ENCODE peak calls at places on chromosome 2, in six cellular contexts. G, M, V, S, B and L are unnamed samples.

GRCh38 chr2:71747573-71747972 is 294.2 kb downstream of the DYSF start:
- DNase-seq in B (no peak), V (no peak), M (peak), G (no peak), S (no peak), L (peak)

GRCh38 chr2:241701155-241701404 is 759 bp upstream of the ING5 start:
- DNase-seq in B (no peak), G (no peak), V (no peak), S (no peak), M (no peak), L (no peak)

GRCh38 chr2:142937347-142937746 is 59.9 kb downstream of the KYNU start:
- DNase-seq in B (no peak), G (no peak), S (no peak), V (no peak), M (no peak), L (no peak)

GRCh38 chr2:2699117-2699497 is 368.0 kb upstream of the MYT1L start:
- DNase-seq in V (no peak), B (no peak), S (no peak), G (peak), M (no peak), L (no peak)

GRCh38 chr2:206800501-206801416 is 35.4 kb downstream of the FASTKD2 start:
- DNase-seq in V (peak), S (no peak), M (peak), B (peak), G (peak), L (peak)

GRCh38 chr2:236200378-236200777 is 32.2 kb upstream of the GBX2 start:
- DNase-seq in B (no peak), S (no peak), G (no peak), M (no peak), V (no peak), L (no peak)

GRCh38 chr2:145041706-145042105 is 521.8 kb upstream of the ZEB2 start:
- DNase-seq in G (no peak), B (no peak), S (no peak), V (no peak), M (peak), L (no peak)

GRCh38 chr2:142061733-142062132 is 69.1 kb downstream of the LRP1B start:
- DNase-seq in B (no peak), V (no peak), S (no peak), M (no peak), G (no peak), L (no peak)

GRCh38 chr2:234559609-234560008 is 62.7 kb upstream of the ARL4C start:
- DNase-seq in V (no peak), G (no peak), M (peak), S (no peak), B (no peak), L (no peak)

GRCh38 chr2:112957511-112957910 is 20.3 kb upstream of the IL36G start:
- DNase-seq in B (no peak), G (no peak), S (no peak), V (no peak), M (peak), L (no peak)

GRCh38 chr2:238476258-238476657 is 49.5 kb downstream of the ASB1 start:
- DNase-seq in M (no peak), G (no peak), V (no peak), B (no peak), S (no peak), L (no peak)

GRCh38 chr2:1341409-1342120 is 71.7 kb upstream of the TPO start:
- DNase-seq in B (no peak), S (no peak), M (no peak), G (peak), V (no peak), L (no peak)

GRCh38 chr2:216424305-216424704 is 12.0 kb downstream of the SMARCAL1 start:
- DNase-seq in S (no peak), B (no peak), G (no peak), M (no peak), V (no peak), L (no peak)

GRCh38 chr2:33437297-33437696 is 39.2 kb upstream of the RASGRP3 start:
- DNase-seq in S (peak), M (peak), B (peak), V (no peak), G (no peak), L (peak)

GRCh38 chr2:11101430-11101829 is 53.8 kb upstream of the SLC66A3 start:
- DNase-seq in M (no peak), G (no peak), V (no peak), B (no peak), S (no peak), L (no peak)

GRCh38 chr2:241936457-241937133 is 67.1 kb downstream of the RTP5 start:
- DNase-seq in B (no peak), S (no peak), G (peak), M (no peak), V (no peak), L (no peak)

GRCh38 chr2:176092270-176093144 is at the start of gene HOXD13:
- DNase-seq in M (no peak), S (no peak), G (peak), B (no peak), V (no peak), L (no peak)

GRCh38 chr2:19538411-19538963 is 180.1 kb upstream of the OSR1 start:
- DNase-seq in V (peak), G (no peak), M (peak), S (no peak), B (peak), L (peak)

GRCh38 chr2:33085646-33086045 is 138.9 kb downstream of the LTBP1 start:
- DNase-seq in B (peak), V (no peak), M (no peak), G (no peak), S (no peak), L (no peak)

GRCh38 chr2:64145119-64145518 is 899 bp upstream of the PELI1 start:
- DNase-seq in S (no peak), V (no peak), G (peak), M (no peak), B (no peak), L (no peak)

GRCh38 chr2:64142817-64143153 is 1.4 kb downstream of the PELI1 start:
- DNase-seq in B (peak), V (no peak), S (no peak), G (no peak), M (peak), L (no peak)

GRCh38 chr2:64145760-64146159 is 1.5 kb upstream of the PELI1 start:
- DNase-seq in V (no peak), G (peak), B (no peak), M (no peak), S (no peak), L (no peak)

GRCh38 chr2:64143154-64144056 is 815 bp downstream of the PELI1 start:
- DNase-seq in V (peak), S (no peak), G (peak), B (peak), M (peak), L (peak)

GRCh38 chr2:64144057-64145013 is at the start of gene PELI1:
- DNase-seq in S (peak), V (peak), G (peak), M (peak), B (peak), L (peak)
- TF ChIP-seq EZH2 in S (no peak), V (no peak), G (no peak), M (no peak), B (no peak), L (no peak)

DNA sequence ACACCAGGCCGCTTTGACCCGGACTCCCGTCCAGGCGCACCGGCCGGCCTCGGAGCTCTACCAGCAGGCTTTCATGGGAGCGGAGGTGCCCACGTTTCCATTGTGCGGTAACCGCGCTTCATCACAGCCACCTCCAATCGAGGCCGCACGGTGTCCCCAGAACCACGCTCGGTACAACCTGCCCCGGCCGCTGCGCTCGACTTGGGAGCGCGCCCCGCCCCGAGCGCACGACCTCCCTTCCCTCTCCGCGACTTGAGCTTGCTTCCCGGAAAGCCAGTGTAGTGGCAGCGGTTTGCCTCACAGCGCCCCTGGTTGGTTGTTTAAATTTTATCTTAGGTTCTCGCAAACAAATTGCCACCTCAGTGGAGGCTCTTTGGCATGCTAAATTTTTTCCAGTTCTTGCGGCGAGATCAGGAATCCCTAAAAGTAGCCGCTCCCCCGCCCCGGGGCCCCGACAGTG is 329 bp upstream of the CYP1B1 start:
- DNase-seq in V (no peak), B (peak), M (peak), G (peak), S (no peak), L (peak)
- TF ChIP-seq EZH2 in V (no peak), B (no peak), M (no peak), G (no peak), S (no peak), L (no peak)

GRCh38 chr2:120440521-120441350 is 94.8 kb downstream of the INHBB start:
- DNase-seq in S (no peak), M (no peak), G (no peak), V (no peak), B (no peak), L (no peak)

GRCh38 chr2:120442541-120442922 is 96.6 kb downstream of the INHBB start:
- DNase-seq in V (no peak), G (no peak), S (no peak), M (no peak), B (no peak), L (no peak)

GRCh38 chr2:120442923-120443571 is 97.1 kb downstream of the INHBB start:
- DNase-seq in G (peak), S (no peak), V (no peak), M (peak), B (no peak), L (no peak)

GRCh38 chr2:120441351-120441700 is 95.4 kb downstream of the INHBB start:
- DNase-seq in B (no peak), G (no peak), M (no peak), V (no peak), S (no peak), L (no peak)

GRCh38 chr2:120441744-120442471 is 96.0 kb downstream of the INHBB start:
- DNase-seq in V (peak), M (peak), S (no peak), G (peak), B (peak), L (peak)
- TF ChIP-seq EZH2 in V (no peak), M (no peak), S (peak), G (peak), B (no peak), L (peak)

DNA sequence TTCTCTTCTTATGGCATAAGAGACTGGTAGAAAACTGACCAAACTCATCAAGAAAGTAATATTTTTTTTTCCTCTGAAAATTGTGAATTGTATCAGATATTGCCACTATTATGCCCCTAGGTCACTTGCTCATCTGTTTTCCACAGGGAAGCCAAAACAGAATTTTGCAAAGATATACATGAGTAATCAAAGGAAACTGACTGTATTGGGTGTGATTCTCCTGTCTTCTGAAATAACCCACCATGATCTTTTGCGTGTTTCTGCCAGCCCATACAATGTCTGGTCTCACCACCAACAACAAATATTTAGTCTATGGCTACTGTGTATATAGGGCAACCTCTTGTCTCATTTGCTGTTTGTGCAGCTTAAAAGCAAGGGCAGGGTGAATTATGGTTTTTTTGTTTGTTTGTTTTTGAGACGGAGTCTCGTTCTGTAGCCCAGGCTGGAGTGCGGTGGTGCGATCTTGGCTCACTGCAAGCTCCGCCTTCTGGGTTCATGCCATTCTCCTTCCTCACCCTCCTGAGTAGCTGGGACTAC is 26.5 kb downstream of the EPAS1 start:
- DNase-seq in B (no peak), M (no peak), G (no peak), V (no peak), S (no peak), L (no peak)
- TF ChIP-seq EZH2 in B (no peak), M (no peak), G (no peak), V (no peak), S (no peak), L (no peak)

GRCh38 chr2:172080641-172081230 is 4.6 kb upstream of the DLX1 start:
- DNase-seq in S (no peak), V (no peak), G (no peak), M (no peak), B (no peak), L (no peak)
- TF ChIP-seq EZH2 in S (no peak), V (no peak), G (peak), M (no peak), B (no peak), L (no peak)

DNA sequence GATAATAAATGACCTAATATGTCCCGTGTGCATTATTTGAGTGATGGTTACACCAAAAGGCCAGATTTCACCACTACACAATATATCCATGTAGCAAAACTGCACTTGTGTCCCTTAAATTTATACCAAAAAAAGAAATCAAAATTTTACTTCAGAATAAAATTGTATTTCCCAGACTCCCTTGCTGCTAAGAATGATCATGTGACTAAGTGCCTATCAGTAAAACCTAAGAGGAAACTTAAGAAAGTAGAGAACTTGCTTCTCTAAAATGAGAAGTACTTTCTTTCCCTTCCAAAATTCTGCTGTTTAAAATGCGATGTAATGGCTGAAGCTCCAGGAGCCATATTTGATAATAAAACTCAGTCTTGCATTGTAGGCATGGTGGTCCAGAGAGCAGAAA is 24.0 kb downstream of the PROKR1 start:
- DNase-seq in S (no peak), B (no peak), V (no peak), G (no peak), M (no peak), L (no peak)
- TF ChIP-seq EZH2 in S (no peak), B (no peak), V (no peak), G (no peak), M (no peak), L (no peak)

GRCh38 chr2:240098349-240098748 is 37.8 kb downstream of the COPS9 start:
- DNase-seq in S (no peak), V (no peak), M (no peak), B (no peak), G (no peak), L (no peak)

DNA sequence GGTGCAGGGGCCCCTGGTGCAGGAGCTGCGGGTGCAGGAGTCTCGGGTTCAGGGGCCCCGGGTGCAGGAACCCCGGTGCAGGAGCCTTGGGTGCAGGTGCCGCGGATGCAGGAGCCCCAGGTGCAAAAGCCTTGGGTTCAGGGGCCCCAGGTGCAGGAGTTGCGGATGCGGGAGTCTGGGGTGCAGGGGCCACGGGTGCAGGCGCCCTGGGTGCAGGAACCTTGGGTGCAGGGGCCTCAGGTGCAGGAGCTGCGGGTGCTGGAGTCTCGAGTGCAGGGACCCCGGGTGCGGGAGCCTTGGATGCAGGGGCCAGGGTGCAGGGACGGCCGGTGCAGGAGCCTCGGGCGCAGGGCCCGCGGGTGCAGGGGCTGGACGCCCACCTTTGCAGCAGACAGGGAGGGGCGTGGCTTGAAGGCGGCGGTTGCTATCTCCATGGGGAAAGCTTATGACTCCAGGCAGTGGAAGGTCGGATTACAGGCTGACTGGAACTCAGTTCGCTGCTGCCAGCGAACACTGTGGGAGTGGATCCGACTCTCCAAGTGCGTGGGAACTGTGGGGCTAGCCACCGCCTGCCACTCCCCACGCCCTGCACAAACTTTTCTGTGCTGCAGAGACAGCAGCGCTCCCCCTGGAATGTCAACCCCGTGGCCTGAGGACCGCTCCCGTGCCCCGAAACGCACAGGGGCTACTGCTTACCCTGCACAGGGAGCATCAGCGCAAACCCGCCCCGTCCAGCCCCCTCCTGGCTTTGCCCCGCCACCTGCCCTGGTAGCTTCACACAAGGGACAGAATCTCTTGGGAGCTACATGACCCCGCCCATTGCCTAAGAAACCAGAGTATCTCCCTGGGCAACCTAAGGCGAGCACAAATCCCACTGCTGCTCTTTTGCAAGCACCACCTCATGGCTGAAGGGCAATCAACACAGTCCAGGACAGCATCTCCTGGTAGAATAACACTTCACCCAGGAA is 40.3 kb downstream of the COPS9 start:
- DNase-seq in V (no peak), M (no peak), S (no peak), B (no peak), G (peak), L (no peak)
- TF ChIP-seq EZH2 in V (peak), M (no peak), S (no peak), B (peak), G (no peak), L (peak)

GRCh38 chr2:181682795-181683517 is 2.6 kb upstream of the NEUROD1 start:
- DNase-seq in M (no peak), G (peak), B (no peak), V (no peak), S (no peak), L (no peak)

GRCh38 chr2:181683518-181684453 is 3.5 kb upstream of the NEUROD1 start:
- DNase-seq in S (no peak), M (no peak), B (no peak), V (no peak), G (peak), L (peak)

GRCh38 chr2:181686566-181687185 is 6.4 kb upstream of the NEUROD1 start:
- DNase-seq in M (no peak), B (no peak), V (no peak), G (no peak), S (no peak), L (no peak)

GRCh38 chr2:181685150-181685688 is 4.9 kb upstream of the NEUROD1 start:
- DNase-seq in G (peak), V (no peak), M (no peak), S (no peak), B (no peak), L (no peak)

GRCh38 chr2:181684454-181685149 is 4.3 kb upstream of the NEUROD1 start:
- DNase-seq in M (no peak), B (no peak), S (no peak), G (no peak), V (no peak), L (no peak)
- TF ChIP-seq EZH2 in M (no peak), B (peak), S (no peak), G (peak), V (no peak), L (peak)

GRCh38 chr2:18444806-18445205 is 115.6 kb downstream of the RDH14 start:
- DNase-seq in G (no peak), V (no peak), B (no peak), S (no peak), M (no peak), L (no peak)

GRCh38 chr2:18440777-18441176 is 119.7 kb downstream of the RDH14 start:
- DNase-seq in V (no peak), M (no peak), B (no peak), G (no peak), S (no peak), L (no peak)

GRCh38 chr2:18445412-18446320 is 114.8 kb downstream of the RDH14 start:
- DNase-seq in S (no peak), V (no peak), B (peak), M (no peak), G (no peak), L (no peak)

GRCh38 chr2:18441583-18441982 is 118.9 kb downstream of the RDH14 start:
- DNase-seq in M (no peak), G (no peak), V (no peak), S (no peak), B (no peak), L (no peak)

DNA sequence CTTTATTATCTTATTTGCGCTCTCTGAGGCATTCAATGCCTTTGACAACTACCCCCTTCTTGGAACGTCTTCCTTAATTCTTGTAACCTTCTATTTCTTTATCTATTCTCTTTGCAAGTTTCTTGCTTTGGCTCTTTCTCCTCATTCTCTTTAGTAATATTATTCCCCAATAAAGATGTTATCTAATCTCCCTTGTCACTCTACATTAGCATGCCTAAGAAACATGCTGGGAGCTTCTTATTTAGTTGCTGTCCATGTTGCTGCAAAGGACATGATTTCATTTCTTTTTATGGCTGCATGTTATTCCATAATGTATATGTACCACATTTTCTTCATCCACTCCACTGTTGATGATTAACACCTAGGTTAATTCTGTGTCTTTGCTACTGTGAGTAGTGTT is 113.7 kb downstream of the RDH14 start:
- DNase-seq in V (no peak), S (no peak), G (no peak), M (no peak), B (no peak), L (no peak)
- TF ChIP-seq EZH2 in V (no peak), S (no peak), G (no peak), M (no peak), B (no peak), L (no peak)